ENCODE peak calls at places on chromosomes 12 and 14, in five cellular contexts. H is lung; R is CD4-positive, alpha-beta memory T cell; U is OCI-LY7; M is psoas muscle. N is an unnamed sample. For H3K4me1, the result is how much of the 10 kb centered on the place peaks cover.

GRCh38 chr14:74049886-74050495 is 30.8 kb downstream of the BBOF1 start:
- DNase-seq in M (no peak), H (no peak), R (no peak), U (peak), N (no peak)

GRCh38 chr12:107903377-107904061 is 129.0 kb downstream of the ASCL4 start:
- DNase-seq in U (peak), R (no peak), M (peak), H (peak), N (no peak)

GRCh38 chr14:50659327-50659974 is 8.7 kb downstream of the SAV1 start:
- DNase-seq in H (no peak), R (no peak), U (no peak), M (no peak), N (no peak)

GRCh38 chr12:2682301-2683282 is 112.2 kb upstream of the FKBP4 start:
- DNase-seq in R (peak), U (peak), H (peak), M (no peak), N (no peak)

GRCh38 chr12:124179936-124180605 is 114.8 kb upstream of the RFLNA start:
- DNase-seq in U (no peak), H (no peak), M (no peak), R (no peak), N (no peak)

GRCh38 chr12:132593938-132594358 is 16.4 kb downstream of the LRCOL1 start:
- DNase-seq in M (peak), H (peak), U (peak), R (no peak), N (no peak)

GRCh38 chr14:103074699-103075341 is 9.2 kb upstream of the LBHD2 start:
- DNase-seq in R (no peak), U (no peak), M (peak), H (peak), N (no peak)

GRCh38 chr12:79454338-79454777 is 236.4 kb downstream of the PAWR start:
- DNase-seq in H (no peak), M (no peak), U (no peak), R (no peak), N (no peak)

GRCh38 chr14:104135121-104135903 is 3.1 kb upstream of the KIF26A start:
- DNase-seq in R (no peak), H (no peak), M (peak), U (no peak), N (no peak)

GRCh38 chr12:130713581-130713991 is 2.5 kb downstream of the RIMBP2 start:
- DNase-seq in H (no peak), R (no peak), M (no peak), U (no peak), N (no peak)

GRCh38 chr14:99732436-99733220 is 48.5 kb downstream of the CYP46A1 start:
- DNase-seq in U (no peak), R (no peak), H (no peak), M (peak), N (no peak)

GRCh38 chr12:60072911-60073310 is 477.1 kb downstream of the SLC16A7 start:
- DNase-seq in H (no peak), R (no peak), U (no peak), M (no peak), N (no peak)

GRCh38 chr14:104212206-104213095 is 74.1 kb downstream of the KIF26A start:
- DNase-seq in U (no peak), R (peak), M (peak), H (no peak), N (no peak)

GRCh38 chr12:81261508-81262207 is 183.8 kb downstream of the ACSS3 start:
- DNase-seq in H (no peak), M (no peak), U (no peak), R (no peak), N (no peak)

GRCh38 chr14:104912053-104912452 is 12.6 kb upstream of the PLD4 start:
- DNase-seq in R (no peak), M (no peak), H (no peak), U (no peak), N (no peak)

GRCh38 chr12:3313655-3314305 is 177.2 kb upstream of the PRMT8 start:
- DNase-seq in R (no peak), M (no peak), H (no peak), U (peak), N (no peak)

GRCh38 chr14:22466520-22466919 is 122.5 kb downstream of the DAD1 start:
- DNase-seq in R (no peak), H (no peak), M (no peak), U (peak), N (no peak)

GRCh38 chr14:51225751-51226150 is 14.3 kb upstream of the TMX1 start:
- DNase-seq in H (no peak), U (no peak), M (no peak), R (no peak), N (no peak)

GRCh38 chr14:90235179-90235976 is 21.0 kb upstream of the PSMC1 start:
- DNase-seq in H (peak), U (peak), M (peak), R (no peak), N (peak)

GRCh38 chr14:102924632-102925588 is 2.4 kb downstream of the AMN start:
- DNase-seq in H (no peak), U (no peak), R (no peak), M (no peak), N (no peak)

GRCh38 chr12:123139926-123140674 is 10.8 kb downstream of the PITPNM2 start:
- DNase-seq in R (no peak), U (no peak), M (peak), H (no peak), N (no peak)

DNA sequence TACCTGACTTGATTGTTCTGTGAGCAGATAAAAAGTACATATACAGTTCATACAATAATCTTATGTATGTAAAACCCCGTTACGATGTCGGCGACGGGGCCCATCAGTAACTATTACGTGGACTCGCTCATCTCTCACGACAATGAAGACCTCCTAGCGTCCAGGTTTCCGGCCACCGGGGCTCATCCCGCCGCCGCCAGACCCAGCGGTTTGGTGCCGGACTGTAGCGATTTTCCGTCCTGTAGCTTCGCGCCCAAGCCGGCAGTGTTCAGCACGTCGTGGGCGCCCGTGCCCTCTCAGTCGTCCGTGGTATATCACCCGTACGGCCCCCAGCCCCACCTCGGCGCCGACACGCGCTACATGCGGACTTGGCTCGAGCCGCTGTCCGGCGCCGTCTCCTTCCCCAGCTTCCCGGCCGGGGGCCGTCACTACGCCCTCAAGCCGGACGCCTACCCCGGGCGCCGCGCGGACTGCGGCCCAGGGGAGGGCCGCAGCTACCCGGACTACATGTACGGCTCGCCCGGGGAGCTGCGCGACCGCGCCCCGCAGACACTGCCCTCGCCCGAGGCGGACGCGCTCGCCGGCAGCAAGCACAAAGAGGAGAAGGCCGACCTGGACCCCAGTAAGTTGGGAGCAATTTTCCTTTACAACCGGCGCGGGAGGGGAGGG is at the start of gene HOXC9:
- DNase-seq in U (no peak), M (peak), R (no peak), H (no peak), N (no peak)
- H3K4me3 ChIP-seq in U (no peak), M (peak), R (no peak), H (no peak), N (peak)

GRCh38 chr14:101715209-101716076 is 46.1 kb upstream of the PPP2R5C start:
- DNase-seq in U (no peak), H (peak), M (no peak), R (no peak), N (no peak)

GRCh38 chr14:101716956-101717662 is 44.4 kb upstream of the PPP2R5C start:
- DNase-seq in R (no peak), M (no peak), U (no peak), H (no peak), N (no peak)

GRCh38 chr14:101717663-101718490 is 43.6 kb upstream of the PPP2R5C start:
- DNase-seq in R (no peak), M (no peak), U (no peak), H (no peak), N (peak)

GRCh38 chr14:101714394-101714793 is 47.1 kb upstream of the PPP2R5C start:
- DNase-seq in H (no peak), U (no peak), M (no peak), R (no peak), N (no peak)

DNA sequence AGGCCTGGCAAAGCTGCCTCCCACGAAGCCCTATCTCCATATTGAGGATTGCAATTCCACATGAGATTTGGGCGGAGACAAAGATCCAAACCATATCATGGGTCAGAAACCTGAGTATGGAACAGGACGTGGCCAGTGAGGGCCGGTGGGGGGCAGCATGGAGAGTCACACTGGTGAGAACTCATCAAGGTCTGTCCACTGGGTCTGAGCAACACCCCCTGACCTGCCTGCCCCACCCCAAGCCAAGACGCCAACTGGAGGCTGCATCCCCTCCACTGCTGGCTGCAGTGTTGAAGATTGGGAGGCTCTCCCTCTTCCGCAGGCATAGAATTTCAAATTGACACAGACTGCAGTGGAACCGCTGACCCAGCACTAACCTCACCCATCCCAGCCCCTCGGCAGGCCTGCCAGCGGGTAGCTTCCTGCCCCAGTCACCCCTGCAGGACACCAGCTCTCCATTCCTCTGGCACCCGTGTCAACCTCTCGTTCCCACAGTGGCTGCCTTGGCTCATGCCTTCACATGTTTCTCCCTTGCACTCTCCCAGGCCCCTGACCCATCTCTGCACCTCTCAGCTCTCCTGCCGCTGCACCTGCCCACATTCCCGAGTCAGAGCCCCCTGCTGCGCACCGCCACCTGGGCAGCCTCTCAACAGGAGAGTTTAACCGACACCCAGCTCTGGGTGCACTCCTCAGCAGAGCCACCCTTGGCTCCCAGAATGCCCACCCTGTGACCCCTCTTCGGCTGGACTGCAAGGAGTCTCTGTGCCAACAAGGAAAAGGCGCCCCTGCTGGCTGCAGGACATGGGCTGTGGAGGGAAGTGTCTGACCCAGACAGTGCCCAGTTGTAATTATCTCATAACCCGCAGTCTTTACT is 45.2 kb upstream of the PPP2R5C start:
- DNase-seq in U (no peak), H (peak), R (no peak), M (no peak), N (no peak)
- H3K4me1 ChIP-seq in U (under half), H (under half), R (half or more), M (under half), N (half or more)

DNA sequence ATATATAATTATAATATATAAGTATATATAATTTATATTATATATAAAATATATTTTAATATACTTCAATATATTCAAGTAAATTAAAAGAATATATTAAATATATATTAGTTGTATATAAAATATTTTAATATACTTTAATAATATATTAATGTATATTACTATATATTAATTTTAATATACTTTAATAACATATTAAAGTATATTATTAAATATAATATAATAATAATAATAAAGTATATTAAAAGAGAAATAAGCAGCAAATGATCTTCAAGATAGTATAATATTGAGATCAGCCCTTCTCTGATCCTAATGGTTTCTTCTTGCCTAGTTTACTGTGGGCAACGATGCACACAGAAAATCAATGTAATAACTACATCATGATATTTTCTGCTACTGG is 2.3 kb downstream of the OR4M1 start:
- DNase-seq in H (no peak), R (no peak), M (no peak), U (no peak), N (no peak)
- H3K4me3 ChIP-seq in H (no peak), R (no peak), M (no peak), U (no peak), N (no peak)

GRCh38 chr14:60253649-60254048 is 4.6 kb downstream of the PPM1A start:
- DNase-seq in U (no peak), M (no peak), H (no peak), R (no peak), N (no peak)
- H3K4me1 ChIP-seq in U (under half), M (half or more), H (under half), R (half or more), N (under half)